ENCODE peak calls at places on chromosomes 6 and 20, in six cellular contexts. One of them, this sample, is unnamed.

GRCh38 chr20:64228086-64228485 is 27.5 kb upstream of the PCMTD2 start:
- DNase-seq in NCI-H1092 treated with DMSO at 0.1 percent for 48 hours: no peak
- DNase-seq in SJSA1: no peak
- DNase-seq in T-helper 1 cell: no peak
- DNase-seq in GDM1: no peak
- DNase-seq in hypothalamus: no peak
- DNase-seq in this sample: no peak

GRCh38 chr6:53115741-53116140 is 32.9 kb downstream of the GCM1 start:
- DNase-seq in T-helper 1 cell: no peak
- DNase-seq in SJSA1: no peak
- DNase-seq in GDM1: no peak
- DNase-seq in NCI-H1092 treated with DMSO at 0.1 percent for 48 hours: no peak
- DNase-seq in hypothalamus: no peak
- DNase-seq in this sample: no peak

GRCh38 chr20:14672066-14672465 is 334.7 kb upstream of the FLRT3 start:
- DNase-seq in SJSA1: no peak
- DNase-seq in hypothalamus: no peak
- DNase-seq in NCI-H1092 treated with DMSO at 0.1 percent for 48 hours: no peak
- DNase-seq in GDM1: no peak
- DNase-seq in T-helper 1 cell: no peak
- DNase-seq in this sample: no peak

GRCh38 chr6:16154904-16155303 is 26.0 kb downstream of the MYLIP start:
- DNase-seq in GDM1: no peak
- DNase-seq in SJSA1: no peak
- DNase-seq in T-helper 1 cell: no peak
- DNase-seq in hypothalamus: no peak
- DNase-seq in NCI-H1092 treated with DMSO at 0.1 percent for 48 hours: no peak
- DNase-seq in this sample: no peak

GRCh38 chr20:10665027-10665561 is 8.7 kb downstream of the JAG1 start:
- DNase-seq in T-helper 1 cell: no peak
- DNase-seq in SJSA1: no peak
- DNase-seq in NCI-H1092 treated with DMSO at 0.1 percent for 48 hours: no peak
- DNase-seq in hypothalamus: no peak
- DNase-seq in GDM1: no peak
- DNase-seq in this sample: no peak

GRCh38 chr6:558089-558488 is 98.8 kb downstream of the HUS1B start:
- DNase-seq in NCI-H1092 treated with DMSO at 0.1 percent for 48 hours: no peak
- DNase-seq in hypothalamus: no peak
- DNase-seq in T-helper 1 cell: no peak
- DNase-seq in SJSA1: no peak
- DNase-seq in GDM1: no peak
- DNase-seq in this sample: no peak

GRCh38 chr6:123668063-123668462 is 31.3 kb upstream of the TRDN start:
- DNase-seq in GDM1: no peak
- DNase-seq in NCI-H1092 treated with DMSO at 0.1 percent for 48 hours: no peak
- DNase-seq in SJSA1: no peak
- DNase-seq in T-helper 1 cell: no peak
- DNase-seq in hypothalamus: no peak
- DNase-seq in this sample: no peak

GRCh38 chr20:16922834-16923233 is 174.7 kb downstream of the OTOR start:
- DNase-seq in NCI-H1092 treated with DMSO at 0.1 percent for 48 hours: no peak
- DNase-seq in T-helper 1 cell: no peak
- DNase-seq in SJSA1: peak
- DNase-seq in GDM1: no peak
- DNase-seq in hypothalamus: no peak
- DNase-seq in this sample: no peak

GRCh38 chr6:116764961-116765841 is at the start of gene FAM162B:
- DNase-seq in NCI-H1092 treated with DMSO at 0.1 percent for 48 hours: no peak
- DNase-seq in GDM1: no peak
- DNase-seq in hypothalamus: no peak
- DNase-seq in SJSA1: peak
- DNase-seq in T-helper 1 cell: no peak
- DNase-seq in this sample: no peak

GRCh38 chr20:9609892-9610502 is 95.6 kb downstream of the LAMP5 start:
- DNase-seq in NCI-H1092 treated with DMSO at 0.1 percent for 48 hours: peak
- DNase-seq in SJSA1: peak
- DNase-seq in GDM1: peak
- DNase-seq in hypothalamus: peak
- DNase-seq in T-helper 1 cell: peak
- DNase-seq in this sample: no peak

GRCh38 chr6:162379762-162380409 is 347.7 kb downstream of the PRKN start:
- DNase-seq in hypothalamus: no peak
- DNase-seq in NCI-H1092 treated with DMSO at 0.1 percent for 48 hours: no peak
- DNase-seq in T-helper 1 cell: no peak
- DNase-seq in GDM1: no peak
- DNase-seq in SJSA1: no peak
- DNase-seq in this sample: no peak

This sample was measured in activated effector memory CD4-positive, alpha-beta T cell treated with Interleukin-2 at 50 U/mL for 16 hours.